ENCODE peak calls at places on chromosomes 6 and 20, in seven cellular contexts. B is Peyer's patch; L is A549; M is keratinocyte; N is mammary epithelial cell; E is astrocyte; G is CD4-positive, CD25-positive, alpha-beta regulatory T cell. S is an unnamed sample.
A peak's percentile ranks its signal among the peaks of the same experiment; 100 is the strongest.

GRCh38 chr20:41169791-41170351 is 32.5 kb downstream of the PLCG1 start:
- DNase-seq in E (peak; percentile 67), M (peak; percentile 92), N (peak; percentile 91), B (peak; percentile 31), L (no peak), G (no peak), S (peak; percentile 73)

GRCh38 chr6:27213544-27214125 is 33.9 kb upstream of the PRSS16 start:
- DNase-seq in L (peak; percentile 83), E (no peak), M (peak; percentile 17), B (no peak), N (peak; percentile 40), G (no peak), S (no peak)

GRCh38 chr6:149235130-149235561 is 82.4 kb upstream of the TAB2 start:
- DNase-seq in L (peak; percentile 40), B (no peak), M (no peak), G (no peak), N (peak; percentile 80), E (peak; percentile 92), S (peak; percentile 31)

GRCh38 chr6:3341467-3341866 is 82.7 kb downstream of the PSMG4 start:
- DNase-seq in B (no peak), M (no peak), E (peak; percentile 91), L (no peak), G (no peak), N (no peak), S (no peak)

GRCh38 chr20:14235355-14235754 is 102.1 kb downstream of the FLRT3 start:
- DNase-seq in N (peak; percentile 71), M (peak; percentile 13), E (peak; percentile 84), B (no peak), L (peak; percentile 43), G (no peak), S (peak; percentile 31)

GRCh38 chr20:1381753-1382591 is 10.9 kb downstream of the FKBP1A start:
- DNase-seq in L (no peak), E (peak; percentile 22), G (no peak), N (no peak), M (no peak), B (no peak), S (no peak)

GRCh38 chr20:45346851-45347250 is 1.4 kb downstream of the SDC4 start:
- DNase-seq in B (no peak), N (no peak), E (no peak), M (no peak), L (no peak), G (no peak), S (no peak)

GRCh38 chr6:32803416-32803815 is 13.4 kb downstream of the HLA-DOB start:
- DNase-seq in L (no peak), N (no peak), M (no peak), E (no peak), B (no peak), G (no peak), S (no peak)

GRCh38 chr6:21740719-21741118 is 147.2 kb downstream of the SOX4 start:
- DNase-seq in M (no peak), G (no peak), N (no peak), E (peak; percentile 92), L (no peak), B (no peak), S (no peak)

GRCh38 chr6:105810105-105810921 is 275.8 kb upstream of the PRDM1 start:
- DNase-seq in E (peak; percentile 81), L (peak; percentile 79), B (no peak), G (peak; percentile 93), N (peak; percentile 93), M (peak; percentile 74), S (peak; percentile 51)

GRCh38 chr6:159163901-159164370 is 5.3 kb upstream of the FNDC1 start:
- DNase-seq in B (no peak), E (peak; percentile 77), N (no peak), G (no peak), M (no peak), L (no peak), S (no peak)

GRCh38 chr6:32081676-32082075 is 27.5 kb downstream of the TNXB start:
- DNase-seq in L (no peak), N (no peak), E (no peak), G (no peak), B (no peak), M (no peak), S (no peak)

GRCh38 chr20:53677447-53678314 is 84.0 kb upstream of the ZNF217 start:
- DNase-seq in L (peak; percentile 66), E (peak; percentile 49), M (no peak), G (peak; percentile 44), N (no peak), B (no peak), S (no peak)

GRCh38 chr6:167546611-167547327 is 221.9 kb downstream of the TTLL2 start:
- DNase-seq in M (no peak), B (no peak), E (no peak), L (no peak), G (no peak), N (no peak), S (no peak)

GRCh38 chr6:28635547-28636158 is 110.0 kb downstream of the GPX5 start:
- DNase-seq in G (no peak), M (no peak), N (no peak), L (no peak), E (no peak), B (no peak), S (no peak)

GRCh38 chr6:215335-216034 is 76.8 kb upstream of the DUSP22 start:
- DNase-seq in G (peak; percentile 86), N (peak; percentile 70), B (no peak), E (no peak), L (no peak), M (peak; percentile 91), S (peak; percentile 80)

GRCh38 chr20:61295726-61296628 is 43.9 kb downstream of the CDH4 start:
- DNase-seq in B (no peak), G (no peak), M (no peak), E (no peak), N (peak; percentile 36), L (no peak), S (no peak)

GRCh38 chr6:135642912-135643311 is 145.4 kb upstream of the AHI1 start:
- DNase-seq in N (no peak), L (no peak), E (no peak), M (no peak), G (no peak), B (no peak), S (no peak)

GRCh38 chr20:57694481-57694880 is 15.3 kb downstream of the PMEPA1 start:
- DNase-seq in M (no peak), B (no peak), G (no peak), N (no peak), E (no peak), L (no peak), S (no peak)

GRCh38 chr20:25195014-25195961 is at the start of gene ENTPD6:
- DNase-seq in G (peak; percentile 89), E (peak; percentile 70), L (peak; percentile 93), B (peak; percentile 96), N (peak; percentile 80), M (peak; percentile 28), S (peak; percentile 22)

GRCh38 chr6:11585426-11586016 is 48.0 kb downstream of the TMEM170B start:
- DNase-seq in L (peak; percentile 58), N (peak; percentile 31), E (no peak), B (no peak), G (peak; percentile 55), M (no peak), S (no peak)

GRCh38 chr6:108800510-108800909 is 47.7 kb upstream of the ARMC2 start:
- DNase-seq in G (no peak), B (no peak), N (no peak), M (no peak), E (peak; percentile 20), L (no peak), S (no peak)

GRCh38 chr6:141290871-141291270 is 841.9 kb upstream of the GJE1 start:
- DNase-seq in N (no peak), M (no peak), L (no peak), G (no peak), E (no peak), B (no peak), S (no peak)

GRCh38 chr6:93393554-93394074 is 25.7 kb downstream of the EPHA7 start:
- DNase-seq in M (no peak), E (no peak), L (no peak), G (no peak), N (no peak), B (no peak), S (no peak)

GRCh38 chr6:137738197-137738596 is 128.9 kb upstream of the TNFAIP3 start:
- DNase-seq in L (peak; percentile 34), M (peak; percentile 32), G (peak; percentile 22), B (no peak), N (peak; percentile 79), E (peak; percentile 91), S (no peak)

GRCh38 chr6:38167598-38167997 is 348.1 kb downstream of the ZFAND3 start:
- DNase-seq in M (no peak), E (no peak), B (peak; percentile 34), G (no peak), L (no peak), N (no peak), S (no peak)

GRCh38 chr6:38169221-38169674 is 349.7 kb downstream of the ZFAND3 start:
- DNase-seq in G (no peak), L (no peak), B (peak; percentile 48), E (no peak), M (no peak), N (no peak), S (no peak)

GRCh38 chr6:38168126-38168525 is 348.6 kb downstream of the ZFAND3 start:
- DNase-seq in G (no peak), L (no peak), B (peak; percentile 19), N (no peak), E (no peak), M (no peak), S (no peak)

GRCh38 chr6:38169826-38170526 is 350.4 kb downstream of the ZFAND3 start:
- DNase-seq in L (no peak), N (no peak), B (peak; percentile 56), E (no peak), G (no peak), M (no peak), S (no peak)

GRCh38 chr6:38168699-38169098 is 349.2 kb downstream of the ZFAND3 start:
- DNase-seq in B (peak; percentile 29), N (no peak), M (no peak), G (no peak), L (no peak), E (no peak), S (no peak)
- H3K27ac ChIP-seq in B (no peak overlapping the region), N (no peak overlapping the region), M (no peak overlapping the region), G (no peak overlapping the region), L (no peak overlapping the region), E (no peak overlapping the region), S (no peak overlapping the region)

GRCh38 chr20:5072756-5073153 is 47.0 kb downstream of the PCNA start:
- DNase-seq in G (no peak), N (no peak), M (no peak), E (no peak), B (no peak), L (no peak), S (no peak)
- H3K27ac ChIP-seq in G (no peak overlapping the region), N (peak overlapping the region; percentile 89), M (peak overlapping the region; percentile 73), E (no peak overlapping the region), B (no peak overlapping the region), L (peak overlapping the region; percentile 87), S (peak overlapping the region; percentile 61)

DNA sequence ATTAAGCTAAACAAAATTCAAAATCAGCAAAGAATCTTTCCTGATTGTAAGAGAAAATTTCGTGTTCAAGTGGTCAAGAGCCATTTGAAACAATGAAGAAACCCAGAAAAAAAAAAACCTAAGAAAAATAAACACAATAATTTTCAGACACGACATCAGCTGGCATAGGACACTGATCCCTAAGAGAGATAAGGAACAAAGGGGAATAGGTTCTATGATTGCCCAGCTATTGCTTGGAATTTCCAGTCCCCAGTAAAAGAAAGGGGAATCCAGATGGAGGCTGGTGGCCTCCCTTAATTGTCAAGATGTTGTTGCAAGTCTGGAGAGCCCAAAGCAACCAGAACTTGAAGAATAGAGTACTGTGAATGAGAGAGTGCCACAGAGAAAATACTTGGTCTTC is 48.5 kb downstream of the COL12A1 start:
- DNase-seq in B (no peak), E (no peak), N (peak; percentile 23), L (no peak), G (no peak), M (no peak), S (no peak)
- H3K27ac ChIP-seq in B (no peak overlapping the region), E (no peak overlapping the region), N (no peak overlapping the region), L (no peak overlapping the region), G (no peak overlapping the region), M (no peak overlapping the region), S (no peak overlapping the region)

GRCh38 chr6:139313229-139313628 is 21.4 kb upstream of the TXLNB start:
- DNase-seq in M (no peak), N (no peak), L (no peak), E (no peak), B (no peak), G (no peak), S (no peak)
- H3K27ac ChIP-seq in M (no peak overlapping the region), N (no peak overlapping the region), L (no peak overlapping the region), E (no peak overlapping the region), B (no peak overlapping the region), G (no peak overlapping the region), S (no peak overlapping the region)

S was measured in epithelial cell of prostate.